ENCODE peak calls at places on chromosomes 6 and 20, in seven cellular contexts. One of them, this sample, is unnamed.

GRCh38 chr6:100617633-100618348 is 153.1 kb upstream of the SIM1 start:
- DNase-seq in psoas muscle: no peak
- DNase-seq in prostate gland: no peak
- DNase-seq in ascending aorta: no peak
- DNase-seq in GM06990: no peak
- DNase-seq in left lung: no peak
- DNase-seq in fibroblast of villous mesenchyme: peak
- DNase-seq in this sample: no peak

GRCh38 chr20:63434599-63435378 is 37.7 kb downstream of the KCNQ2 start:
- DNase-seq in GM06990: peak
- DNase-seq in prostate gland: no peak
- DNase-seq in left lung: no peak
- DNase-seq in fibroblast of villous mesenchyme: peak
- DNase-seq in ascending aorta: no peak
- DNase-seq in psoas muscle: peak
- DNase-seq in this sample: peak

GRCh38 chr20:57810511-57811372 is 100.9 kb upstream of the PMEPA1 start:
- DNase-seq in psoas muscle: no peak
- DNase-seq in left lung: no peak
- DNase-seq in prostate gland: no peak
- DNase-seq in fibroblast of villous mesenchyme: no peak
- DNase-seq in GM06990: no peak
- DNase-seq in ascending aorta: no peak
- DNase-seq in this sample: no peak

GRCh38 chr6:34451192-34451591 is 14.7 kb upstream of the PACSIN1 start:
- DNase-seq in prostate gland: no peak
- DNase-seq in GM06990: no peak
- DNase-seq in ascending aorta: no peak
- DNase-seq in left lung: no peak
- DNase-seq in psoas muscle: no peak
- DNase-seq in fibroblast of villous mesenchyme: no peak
- DNase-seq in this sample: no peak

GRCh38 chr6:163290545-163291274 is 123.8 kb upstream of the QKI start:
- DNase-seq in fibroblast of villous mesenchyme: no peak
- DNase-seq in left lung: no peak
- DNase-seq in psoas muscle: no peak
- DNase-seq in prostate gland: no peak
- DNase-seq in GM06990: no peak
- DNase-seq in ascending aorta: no peak
- DNase-seq in this sample: no peak

GRCh38 chr6:152173321-152173720 is 365.8 kb downstream of the ESR1 start:
- DNase-seq in ascending aorta: no peak
- DNase-seq in left lung: no peak
- DNase-seq in fibroblast of villous mesenchyme: no peak
- DNase-seq in GM06990: no peak
- DNase-seq in prostate gland: no peak
- DNase-seq in psoas muscle: no peak
- DNase-seq in this sample: no peak

GRCh38 chr20:61887694-61888093 is 178.0 kb downstream of the TAF4 start:
- DNase-seq in prostate gland: no peak
- DNase-seq in psoas muscle: peak
- DNase-seq in GM06990: no peak
- DNase-seq in fibroblast of villous mesenchyme: no peak
- DNase-seq in left lung: peak
- DNase-seq in ascending aorta: no peak
- DNase-seq in this sample: no peak

GRCh38 chr6:32664827-32665362 is 1.6 kb downstream of the HLA-DQB1 start:
- DNase-seq in prostate gland: no peak
- DNase-seq in psoas muscle: peak
- DNase-seq in left lung: peak
- DNase-seq in GM06990: peak
- DNase-seq in fibroblast of villous mesenchyme: no peak
- DNase-seq in ascending aorta: peak
- DNase-seq in this sample: no peak

GRCh38 chr6:34546551-34547321 is 9.4 kb downstream of the SPDEF start:
- DNase-seq in left lung: no peak
- DNase-seq in ascending aorta: no peak
- DNase-seq in psoas muscle: peak
- DNase-seq in prostate gland: peak
- DNase-seq in GM06990: no peak
- DNase-seq in fibroblast of villous mesenchyme: no peak
- DNase-seq in this sample: peak

GRCh38 chr6:26275663-26276062 is 89.3 kb upstream of the BTN3A2 start:
- DNase-seq in left lung: no peak
- DNase-seq in psoas muscle: no peak
- DNase-seq in fibroblast of villous mesenchyme: no peak
- DNase-seq in prostate gland: no peak
- DNase-seq in ascending aorta: no peak
- DNase-seq in GM06990: no peak
- DNase-seq in this sample: no peak

GRCh38 chr6:93418113-93418447 is 1.3 kb downstream of the EPHA7 start:
- DNase-seq in left lung: no peak
- DNase-seq in ascending aorta: no peak
- DNase-seq in fibroblast of villous mesenchyme: no peak
- DNase-seq in psoas muscle: no peak
- DNase-seq in GM06990: no peak
- DNase-seq in prostate gland: no peak
- DNase-seq in this sample: no peak

GRCh38 chr20:45611054-45611453 is 18.5 kb upstream of the WFDC10A start:
- DNase-seq in prostate gland: no peak
- DNase-seq in GM06990: no peak
- DNase-seq in fibroblast of villous mesenchyme: peak
- DNase-seq in left lung: no peak
- DNase-seq in ascending aorta: no peak
- DNase-seq in psoas muscle: no peak
- DNase-seq in this sample: peak

GRCh38 chr6:107539409-107539808 is 49.5 kb downstream of the SOBP start:
- DNase-seq in ascending aorta: no peak
- DNase-seq in prostate gland: no peak
- DNase-seq in left lung: no peak
- DNase-seq in psoas muscle: no peak
- DNase-seq in fibroblast of villous mesenchyme: no peak
- DNase-seq in GM06990: no peak
- DNase-seq in this sample: no peak

GRCh38 chr20:52426856-52427255 is 235.3 kb upstream of the ZFP64 start:
- DNase-seq in prostate gland: no peak
- DNase-seq in left lung: no peak
- DNase-seq in fibroblast of villous mesenchyme: no peak
- DNase-seq in GM06990: no peak
- DNase-seq in ascending aorta: no peak
- DNase-seq in psoas muscle: no peak
- DNase-seq in this sample: no peak

GRCh38 chr6:154928325-154928922 is 66.7 kb upstream of the TIAM2 start:
- DNase-seq in prostate gland: peak
- DNase-seq in ascending aorta: peak
- DNase-seq in left lung: no peak
- DNase-seq in GM06990: no peak
- DNase-seq in fibroblast of villous mesenchyme: peak
- DNase-seq in psoas muscle: no peak
- DNase-seq in this sample: peak

GRCh38 chr6:51992834-51993233 is 94.6 kb downstream of the PKHD1 start:
- DNase-seq in psoas muscle: no peak
- DNase-seq in ascending aorta: no peak
- DNase-seq in prostate gland: peak
- DNase-seq in GM06990: no peak
- DNase-seq in fibroblast of villous mesenchyme: no peak
- DNase-seq in left lung: no peak
- DNase-seq in this sample: no peak

GRCh38 chr20:44702776-44703175 is 12.4 kb upstream of the CCN5 start:
- DNase-seq in psoas muscle: peak
- DNase-seq in fibroblast of villous mesenchyme: peak
- DNase-seq in ascending aorta: peak
- DNase-seq in GM06990: peak
- DNase-seq in left lung: no peak
- DNase-seq in prostate gland: no peak
- DNase-seq in this sample: peak

GRCh38 chr6:82363368-82364086 is at the start of gene TPBG:
- DNase-seq in left lung: peak
- DNase-seq in prostate gland: peak
- DNase-seq in GM06990: peak
- DNase-seq in psoas muscle: peak
- DNase-seq in ascending aorta: peak
- DNase-seq in fibroblast of villous mesenchyme: peak
- DNase-seq in this sample: peak

GRCh38 chr6:148814082-148814790 is 67.4 kb downstream of the UST start:
- DNase-seq in prostate gland: no peak
- DNase-seq in psoas muscle: no peak
- DNase-seq in GM06990: no peak
- DNase-seq in ascending aorta: no peak
- DNase-seq in left lung: no peak
- DNase-seq in fibroblast of villous mesenchyme: peak
- DNase-seq in this sample: no peak

GRCh38 chr20:46937827-46938226 is 43.2 kb downstream of the EYA2 start:
- DNase-seq in left lung: no peak
- DNase-seq in fibroblast of villous mesenchyme: no peak
- DNase-seq in psoas muscle: no peak
- DNase-seq in prostate gland: no peak
- DNase-seq in GM06990: no peak
- DNase-seq in ascending aorta: no peak
- DNase-seq in this sample: no peak

GRCh38 chr20:46940616-46941015 is 46.0 kb downstream of the EYA2 start:
- DNase-seq in left lung: no peak
- DNase-seq in fibroblast of villous mesenchyme: no peak
- DNase-seq in psoas muscle: no peak
- DNase-seq in prostate gland: no peak
- DNase-seq in GM06990: no peak
- DNase-seq in ascending aorta: no peak
- DNase-seq in this sample: no peak

GRCh38 chr20:46939566-46939965 is 44.9 kb downstream of the EYA2 start:
- DNase-seq in GM06990: no peak
- DNase-seq in fibroblast of villous mesenchyme: no peak
- DNase-seq in psoas muscle: no peak
- DNase-seq in prostate gland: no peak
- DNase-seq in left lung: no peak
- DNase-seq in ascending aorta: no peak
- DNase-seq in this sample: no peak

GRCh38 chr20:46937140-46937523 is 42.5 kb downstream of the EYA2 start:
- DNase-seq in ascending aorta: no peak
- DNase-seq in prostate gland: no peak
- DNase-seq in left lung: no peak
- DNase-seq in GM06990: no peak
- DNase-seq in fibroblast of villous mesenchyme: no peak
- DNase-seq in psoas muscle: no peak
- DNase-seq in this sample: no peak

DNA sequence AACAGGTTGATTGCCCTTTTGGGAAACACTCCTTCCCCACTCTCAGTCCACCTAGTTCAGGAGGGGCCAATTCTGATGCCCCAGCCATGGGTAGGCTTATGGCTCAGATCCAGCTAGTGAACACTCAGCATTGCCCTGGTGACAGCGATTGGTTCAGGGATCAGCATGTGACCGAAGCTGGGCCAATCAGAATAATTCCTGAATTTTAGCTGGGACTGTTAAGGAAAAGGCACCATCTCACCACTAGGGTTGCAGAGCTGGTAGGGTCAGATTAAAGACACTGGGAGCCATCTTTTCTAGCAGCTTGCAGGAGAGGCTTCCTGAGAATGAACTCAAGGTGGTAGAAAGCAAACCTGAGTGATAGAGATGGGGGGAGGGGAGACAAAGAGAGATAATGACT is 44.4 kb downstream of the EYA2 start:
- DNase-seq in ascending aorta: no peak
- DNase-seq in psoas muscle: no peak
- DNase-seq in left lung: no peak
- DNase-seq in GM06990: no peak
- DNase-seq in prostate gland: no peak
- DNase-seq in fibroblast of villous mesenchyme: no peak
- DNase-seq in this sample: no peak
- TF ChIP-seq CTCF in ascending aorta: no peak
- TF ChIP-seq CTCF in psoas muscle: no peak
- TF ChIP-seq CTCF in left lung: peak
- TF ChIP-seq CTCF in GM06990: peak
- TF ChIP-seq CTCF in prostate gland: no peak
- TF ChIP-seq CTCF in fibroblast of villous mesenchyme: peak
- TF ChIP-seq CTCF in this sample: peak

GRCh38 chr6:160348552-160349441 is 619 bp downstream of the SLC22A3 start:
- DNase-seq in ascending aorta: no peak
- DNase-seq in fibroblast of villous mesenchyme: peak
- DNase-seq in prostate gland: no peak
- DNase-seq in psoas muscle: peak
- DNase-seq in left lung: peak
- DNase-seq in GM06990: no peak
- DNase-seq in this sample: peak

GRCh38 chr6:160349837-160350236 is 1.7 kb downstream of the SLC22A3 start:
- DNase-seq in GM06990: no peak
- DNase-seq in left lung: no peak
- DNase-seq in ascending aorta: no peak
- DNase-seq in prostate gland: no peak
- DNase-seq in fibroblast of villous mesenchyme: peak
- DNase-seq in psoas muscle: no peak
- DNase-seq in this sample: no peak

GRCh38 chr6:160344281-160344680 is 3.9 kb upstream of the SLC22A3 start:
- DNase-seq in GM06990: no peak
- DNase-seq in psoas muscle: no peak
- DNase-seq in fibroblast of villous mesenchyme: no peak
- DNase-seq in prostate gland: no peak
- DNase-seq in ascending aorta: no peak
- DNase-seq in left lung: no peak
- DNase-seq in this sample: no peak

GRCh38 chr6:160347259-160348208 is 644 bp upstream of the SLC22A3 start:
- DNase-seq in prostate gland: no peak
- DNase-seq in fibroblast of villous mesenchyme: no peak
- DNase-seq in psoas muscle: no peak
- DNase-seq in GM06990: no peak
- DNase-seq in ascending aorta: no peak
- DNase-seq in left lung: peak
- DNase-seq in this sample: no peak

DNA sequence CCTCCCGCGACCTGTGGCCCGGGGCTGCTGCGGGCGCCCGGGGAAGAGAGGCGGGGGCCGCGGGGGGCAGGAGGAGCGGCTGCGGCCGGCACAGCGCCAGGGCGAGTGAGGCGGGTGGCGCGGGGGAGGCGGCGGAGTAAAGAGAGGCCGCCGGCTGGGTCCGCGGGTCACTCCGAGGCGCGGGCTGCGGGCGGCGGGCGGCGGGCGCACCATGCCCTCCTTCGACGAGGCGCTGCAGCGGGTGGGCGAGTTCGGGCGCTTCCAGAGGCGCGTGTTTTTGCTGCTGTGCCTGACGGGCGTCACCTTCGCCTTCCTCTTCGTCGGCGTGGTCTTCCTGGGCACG is at the start of gene SLC22A3:
- DNase-seq in ascending aorta: no peak
- DNase-seq in psoas muscle: peak
- DNase-seq in prostate gland: peak
- DNase-seq in fibroblast of villous mesenchyme: peak
- DNase-seq in left lung: peak
- DNase-seq in GM06990: no peak
- DNase-seq in this sample: no peak
- H3K4me3 ChIP-seq in ascending aorta: peak
- H3K4me3 ChIP-seq in psoas muscle: peak
- H3K4me3 ChIP-seq in prostate gland: peak
- H3K4me3 ChIP-seq in fibroblast of villous mesenchyme: peak
- H3K4me3 ChIP-seq in left lung: peak
- H3K4me3 ChIP-seq in GM06990: no peak
- H3K4me3 ChIP-seq in this sample: peak

GRCh38 chr20:6689339-6689973 is 78.0 kb upstream of the BMP2 start:
- DNase-seq in left lung: no peak
- DNase-seq in prostate gland: no peak
- DNase-seq in ascending aorta: no peak
- DNase-seq in GM06990: no peak
- DNase-seq in fibroblast of villous mesenchyme: no peak
- DNase-seq in psoas muscle: no peak
- DNase-seq in this sample: no peak
- TF ChIP-seq CTCF in left lung: no peak
- TF ChIP-seq CTCF in prostate gland: no peak
- TF ChIP-seq CTCF in ascending aorta: no peak
- TF ChIP-seq CTCF in GM06990: no peak
- TF ChIP-seq CTCF in fibroblast of villous mesenchyme: no peak
- TF ChIP-seq CTCF in psoas muscle: no peak
- TF ChIP-seq CTCF in this sample: no peak

GRCh38 chr6:3585320-3585935 is 128.6 kb upstream of the SLC22A23 start:
- DNase-seq in prostate gland: no peak
- DNase-seq in left lung: no peak
- DNase-seq in fibroblast of villous mesenchyme: peak
- DNase-seq in GM06990: no peak
- DNase-seq in ascending aorta: no peak
- DNase-seq in psoas muscle: no peak
- DNase-seq in this sample: peak
- H3K4me3 ChIP-seq in prostate gland: no peak
- H3K4me3 ChIP-seq in left lung: no peak
- H3K4me3 ChIP-seq in fibroblast of villous mesenchyme: no peak
- H3K4me3 ChIP-seq in GM06990: no peak
- H3K4me3 ChIP-seq in ascending aorta: no peak
- H3K4me3 ChIP-seq in psoas muscle: no peak
- H3K4me3 ChIP-seq in this sample: no peak

This sample was measured in fibroblast of the aortic adventitia.